ENCODE peak calls at places on chromosomes 3 and 15, in ten cellular contexts. U, K, L, Q, E, Z, T, F, C and H are unnamed samples.

GRCh38 chr3:58742239-58742638 is 75.7 kb upstream of the FAM3D start:
- DNase-seq in U (no peak), K (no peak), L (no peak), Q (no peak), E (no peak), Z (no peak), T (no peak), F (no peak), C (no peak), H (no peak)

GRCh38 chr3:149352556-149352955 is 19.1 kb upstream of the TM4SF18 start:
- DNase-seq in U (no peak), K (peak), L (peak), Q (peak), E (peak), Z (peak), T (peak), F (peak), C (no peak), H (no peak)

GRCh38 chr3:20079621-20080020 is 39.4 kb downstream of the KAT2B start:
- DNase-seq in U (no peak), K (no peak), L (no peak), Q (no peak), E (no peak), Z (no peak), T (no peak), F (no peak), C (no peak), H (no peak)

GRCh38 chr15:81024265-81024875 is 23.6 kb downstream of the TLNRD1 start:
- DNase-seq in U (no peak), K (no peak), L (no peak), Q (no peak), E (no peak), Z (no peak), T (no peak), F (no peak), C (no peak), H (no peak)

GRCh38 chr3:178202199-178202598 is 334.0 kb upstream of the KCNMB2 start:
- DNase-seq in U (no peak), K (no peak), L (no peak), Q (no peak), E (peak), Z (no peak), T (no peak), F (no peak), C (no peak), H (no peak)

GRCh38 chr15:38252481-38253311 is at the start of gene SPRED1:
- DNase-seq in U (no peak), K (peak), L (peak), Q (peak), E (peak), Z (peak), T (peak), F (peak), C (peak), H (no peak)

GRCh38 chr3:82342521-82342920 is 581.1 kb upstream of the GBE1 start:
- DNase-seq in U (no peak), K (no peak), L (no peak), Q (no peak), E (no peak), Z (no peak), T (no peak), F (no peak), C (no peak), H (no peak)

GRCh38 chr3:171950373-171950772 is 89.0 kb upstream of the FNDC3B start:
- DNase-seq in U (no peak), K (no peak), L (no peak), Q (no peak), E (peak), Z (peak), T (no peak), F (no peak), C (no peak), H (no peak)

GRCh38 chr3:149968216-149968615 is 2.5 kb downstream of the PFN2 start:
- DNase-seq in U (no peak), K (no peak), L (no peak), Q (no peak), E (no peak), Z (peak), T (no peak), F (no peak), C (no peak), H (no peak)

GRCh38 chr15:59794229-59794886 is 105.2 kb upstream of the BNIP2 start:
- DNase-seq in U (no peak), K (no peak), L (no peak), Q (no peak), E (no peak), Z (no peak), T (no peak), F (no peak), C (no peak), H (no peak)

GRCh38 chr3:133885241-133885711 is 10.4 kb downstream of the RAB6B start:
- DNase-seq in U (no peak), K (no peak), L (no peak), Q (no peak), E (no peak), Z (no peak), T (no peak), F (no peak), C (no peak), H (peak)

GRCh38 chr3:20480771-20481170 is 294.8 kb upstream of the SGO1 start:
- DNase-seq in U (no peak), K (no peak), L (no peak), Q (peak), E (peak), Z (peak), T (no peak), F (no peak), C (no peak), H (no peak)

GRCh38 chr3:31240013-31240412 is 292.7 kb upstream of the STT3B start:
- DNase-seq in U (no peak), K (no peak), L (no peak), Q (no peak), E (no peak), Z (no peak), T (no peak), F (no peak), C (no peak), H (no peak)

GRCh38 chr3:113541519-113541918 is 9.2 kb downstream of the SIDT1 start:
- DNase-seq in U (no peak), K (no peak), L (no peak), Q (no peak), E (no peak), Z (no peak), T (no peak), F (no peak), C (no peak), H (no peak)

GRCh38 chr15:101088788-101089578 is 162.9 kb downstream of the CHSY1 start:
- DNase-seq in U (no peak), K (peak), L (peak), Q (peak), E (peak), Z (peak), T (peak), F (peak), C (peak), H (no peak)
- H3K4me3 ChIP-seq in U (peak), K (no peak), L (no peak), Q (peak), E (no peak), Z (peak), T (peak), F (no peak), C (peak), H (peak)

GRCh38 chr3:195178124-195178910 is 92.6 kb downstream of the XXYLT1 start:
- DNase-seq in U (no peak), K (no peak), L (peak), Q (no peak), E (no peak), Z (no peak), T (no peak), F (no peak), C (no peak), H (no peak)
- H3K4me3 ChIP-seq in U (no peak), K (no peak), L (no peak), Q (no peak), E (no peak), Z (peak), T (no peak), F (no peak), C (no peak), H (no peak)

DNA sequence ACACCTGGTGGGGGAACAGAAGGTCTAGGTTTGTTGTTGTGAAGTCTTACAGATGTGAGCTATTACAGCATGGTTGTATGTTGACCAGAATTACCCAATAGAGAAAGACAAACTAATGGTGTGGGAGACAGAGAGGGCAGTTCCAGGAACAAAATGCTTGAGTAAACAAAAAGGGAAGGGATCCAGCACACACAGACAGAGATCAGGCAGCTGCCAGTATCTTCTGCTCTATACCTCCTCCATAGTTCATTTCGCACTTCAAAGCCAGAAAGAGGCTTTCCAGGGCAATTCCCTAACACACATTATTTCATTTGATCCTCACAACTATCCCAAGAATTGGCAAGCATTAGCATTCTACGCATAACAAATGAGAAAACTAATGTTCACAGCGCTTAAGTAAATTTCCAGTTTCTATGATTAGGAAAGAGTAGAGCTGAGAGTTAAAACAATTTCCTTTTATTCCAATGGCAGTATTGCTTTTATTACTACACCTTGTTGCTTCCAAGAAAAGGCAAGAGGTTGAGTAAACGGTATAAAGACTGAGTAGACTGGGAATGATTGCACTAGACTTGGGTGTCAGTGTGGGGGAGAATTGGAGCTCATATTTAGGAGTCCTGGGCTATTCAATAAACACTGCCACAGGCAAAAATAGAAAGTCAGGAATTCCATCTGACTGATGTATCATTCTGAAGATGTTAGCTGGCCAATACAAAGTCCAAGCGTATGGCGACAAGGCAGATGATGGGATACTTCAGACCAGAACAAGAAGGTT is 39.7 kb upstream of the ZNF280D start:
- DNase-seq in U (no peak), K (no peak), L (no peak), Q (peak), E (peak), Z (peak), T (no peak), F (no peak), C (no peak), H (no peak)
- H3K4me3 ChIP-seq in U (no peak), K (no peak), L (no peak), Q (no peak), E (no peak), Z (peak), T (no peak), F (no peak), C (no peak), H (no peak)

DNA sequence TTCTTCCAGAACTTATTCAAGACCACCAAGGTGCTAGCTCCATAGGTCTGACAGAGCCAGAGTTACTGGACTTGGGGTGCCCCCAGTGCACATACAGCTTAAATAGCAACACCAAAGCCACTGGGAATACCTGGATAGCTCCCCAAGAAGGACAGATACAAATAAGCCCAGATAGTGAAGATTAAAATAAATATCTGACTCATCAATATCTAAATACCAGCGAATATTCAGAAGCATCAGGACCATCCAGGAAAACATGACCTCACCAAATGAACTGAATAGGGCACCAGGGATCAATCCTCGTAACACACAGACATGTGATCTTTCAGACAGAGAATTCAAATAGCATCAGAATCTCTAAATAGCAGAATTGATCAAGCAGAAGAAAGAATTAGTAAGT is 931.6 kb downstream of the OTOL1 start:
- DNase-seq in U (no peak), K (no peak), L (no peak), Q (no peak), E (no peak), Z (no peak), T (no peak), F (no peak), C (no peak), H (no peak)
- H3K4me3 ChIP-seq in U (no peak), K (no peak), L (no peak), Q (no peak), E (no peak), Z (no peak), T (no peak), F (no peak), C (no peak), H (no peak)

GRCh38 chr3:196557236-196557635 is 11.1 kb downstream of the WDR53 start:
- DNase-seq in U (no peak), K (no peak), L (no peak), Q (no peak), E (no peak), Z (no peak), T (no peak), F (no peak), C (no peak), H (no peak)
- H3K4me3 ChIP-seq in U (no peak), K (no peak), L (no peak), Q (no peak), E (no peak), Z (no peak), T (no peak), F (no peak), C (no peak), H (no peak)